ENCODE peak calls at places on chromosomes 3 and 15, in six cellular contexts. One of them, this sample, is unnamed.

GRCh38 chr3:71358243-71358642 is 225.3 kb downstream of the FOXP1 start:
- DNase-seq in fibroblast of gingiva: no peak
- DNase-seq in tibial nerve: no peak
- DNase-seq in lung microvascular endothelial cell: no peak
- DNase-seq in foreskin fibroblast: no peak
- DNase-seq in GM12864: no peak
- DNase-seq in this sample: no peak

GRCh38 chr3:135907422-135908165 is 57.9 kb upstream of the PPP2R3A start:
- DNase-seq in fibroblast of gingiva: no peak
- DNase-seq in GM12864: no peak
- DNase-seq in foreskin fibroblast: no peak
- DNase-seq in lung microvascular endothelial cell: no peak
- DNase-seq in tibial nerve: no peak
- DNase-seq in this sample: no peak

GRCh38 chr15:57149196-57149595 is 227.1 kb upstream of the CGNL1 start:
- DNase-seq in fibroblast of gingiva: peak; percentile 81
- DNase-seq in foreskin fibroblast: no peak
- DNase-seq in tibial nerve: no peak
- DNase-seq in GM12864: no peak
- DNase-seq in lung microvascular endothelial cell: peak; percentile 20
- DNase-seq in this sample: peak; percentile 49

GRCh38 chr3:180640987-180641386 is 38.3 kb downstream of the CCDC39 start:
- DNase-seq in foreskin fibroblast: no peak
- DNase-seq in tibial nerve: no peak
- DNase-seq in fibroblast of gingiva: no peak
- DNase-seq in lung microvascular endothelial cell: no peak
- DNase-seq in GM12864: no peak
- DNase-seq in this sample: no peak

GRCh38 chr15:34799149-34799824 is 3.9 kb upstream of the ACTC1 start:
- DNase-seq in foreskin fibroblast: no peak
- DNase-seq in tibial nerve: no peak
- DNase-seq in lung microvascular endothelial cell: no peak
- DNase-seq in fibroblast of gingiva: peak; percentile 9
- DNase-seq in GM12864: no peak
- DNase-seq in this sample: no peak

GRCh38 chr3:54357307-54357706 is 235.0 kb downstream of the CACNA2D3 start:
- DNase-seq in fibroblast of gingiva: peak; percentile 82
- DNase-seq in foreskin fibroblast: no peak
- DNase-seq in tibial nerve: no peak
- DNase-seq in lung microvascular endothelial cell: no peak
- DNase-seq in GM12864: no peak
- DNase-seq in this sample: no peak

GRCh38 chr15:88645171-88646087 is 6.6 kb downstream of the ISG20 start:
- DNase-seq in fibroblast of gingiva: no peak
- DNase-seq in GM12864: no peak
- DNase-seq in foreskin fibroblast: no peak
- DNase-seq in tibial nerve: no peak
- DNase-seq in lung microvascular endothelial cell: no peak
- DNase-seq in this sample: no peak

GRCh38 chr15:75650908-75651809 is 3.4 kb downstream of the SNX33 start:
- DNase-seq in tibial nerve: no peak
- DNase-seq in fibroblast of gingiva: no peak
- DNase-seq in lung microvascular endothelial cell: peak; percentile 73
- DNase-seq in foreskin fibroblast: peak; percentile 34
- DNase-seq in GM12864: no peak
- DNase-seq in this sample: peak; percentile 63

GRCh38 chr3:86228106-86228505 is 762.8 kb downstream of the VGLL3 start:
- DNase-seq in fibroblast of gingiva: no peak
- DNase-seq in lung microvascular endothelial cell: no peak
- DNase-seq in GM12864: no peak
- DNase-seq in foreskin fibroblast: no peak
- DNase-seq in tibial nerve: no peak
- DNase-seq in this sample: no peak

GRCh38 chr3:55357796-55358195 is 129.3 kb downstream of the WNT5A start:
- DNase-seq in lung microvascular endothelial cell: no peak
- DNase-seq in tibial nerve: no peak
- DNase-seq in foreskin fibroblast: no peak
- DNase-seq in GM12864: no peak
- DNase-seq in fibroblast of gingiva: no peak
- DNase-seq in this sample: no peak

GRCh38 chr15:39786444-39787056 is 3.9 kb upstream of the FSIP1 start:
- DNase-seq in GM12864: no peak
- DNase-seq in lung microvascular endothelial cell: peak; percentile 70
- DNase-seq in foreskin fibroblast: no peak
- DNase-seq in tibial nerve: no peak
- DNase-seq in fibroblast of gingiva: peak; percentile 64
- DNase-seq in this sample: peak; percentile 71

GRCh38 chr3:123920383-123920782 is 36.3 kb upstream of the MYLK start:
- DNase-seq in fibroblast of gingiva: no peak
- DNase-seq in tibial nerve: no peak
- DNase-seq in foreskin fibroblast: no peak
- DNase-seq in lung microvascular endothelial cell: no peak
- DNase-seq in GM12864: no peak
- DNase-seq in this sample: no peak

GRCh38 chr3:133408961-133409360 is 9.1 kb downstream of the BFSP2 start:
- DNase-seq in foreskin fibroblast: no peak
- DNase-seq in tibial nerve: no peak
- DNase-seq in lung microvascular endothelial cell: no peak
- DNase-seq in fibroblast of gingiva: peak; percentile 8
- DNase-seq in GM12864: no peak
- DNase-seq in this sample: no peak

GRCh38 chr3:190533511-190534282 is 19.8 kb downstream of the IL1RAP start:
- DNase-seq in lung microvascular endothelial cell: peak; percentile 77
- DNase-seq in GM12864: no peak
- DNase-seq in fibroblast of gingiva: peak; percentile 95
- DNase-seq in foreskin fibroblast: peak; percentile 41
- DNase-seq in tibial nerve: peak; percentile 33
- DNase-seq in this sample: peak; percentile 56

GRCh38 chr3:27826448-27826847 is 104.3 kb upstream of the EOMES start:
- DNase-seq in GM12864: no peak
- DNase-seq in lung microvascular endothelial cell: no peak
- DNase-seq in fibroblast of gingiva: no peak
- DNase-seq in foreskin fibroblast: no peak
- DNase-seq in tibial nerve: no peak
- DNase-seq in this sample: no peak

GRCh38 chr3:148879256-148879655 is 14.2 kb downstream of the CPA3 start:
- DNase-seq in foreskin fibroblast: no peak
- DNase-seq in tibial nerve: no peak
- DNase-seq in GM12864: no peak
- DNase-seq in fibroblast of gingiva: no peak
- DNase-seq in lung microvascular endothelial cell: peak; percentile 65
- DNase-seq in this sample: peak; percentile 64

GRCh38 chr3:120338517-120338916 is 10.6 kb downstream of the LRRC58 start:
- DNase-seq in foreskin fibroblast: no peak
- DNase-seq in lung microvascular endothelial cell: no peak
- DNase-seq in fibroblast of gingiva: no peak
- DNase-seq in tibial nerve: no peak
- DNase-seq in GM12864: no peak
- DNase-seq in this sample: no peak

GRCh38 chr15:40330368-40330836 is 6.9 kb downstream of the INAFM2 start:
- DNase-seq in tibial nerve: no peak
- DNase-seq in GM12864: no peak
- DNase-seq in lung microvascular endothelial cell: no peak
- DNase-seq in fibroblast of gingiva: peak; percentile 46
- DNase-seq in foreskin fibroblast: no peak
- DNase-seq in this sample: no peak

GRCh38 chr3:123618768-123619484 is 34.1 kb upstream of the HACD2 start:
- DNase-seq in GM12864: no peak
- DNase-seq in foreskin fibroblast: peak; percentile 77
- DNase-seq in fibroblast of gingiva: peak; percentile 88
- DNase-seq in tibial nerve: peak; percentile 60
- DNase-seq in lung microvascular endothelial cell: peak; percentile 57
- DNase-seq in this sample: peak; percentile 48

GRCh38 chr3:27910456-27910855 is 188.3 kb upstream of the EOMES start:
- DNase-seq in tibial nerve: no peak
- DNase-seq in GM12864: no peak
- DNase-seq in fibroblast of gingiva: no peak
- DNase-seq in lung microvascular endothelial cell: no peak
- DNase-seq in foreskin fibroblast: no peak
- DNase-seq in this sample: no peak

GRCh38 chr15:69823223-69823907 is 274.4 kb downstream of the TLE3 start:
- DNase-seq in fibroblast of gingiva: no peak
- DNase-seq in foreskin fibroblast: no peak
- DNase-seq in lung microvascular endothelial cell: peak; percentile 30
- DNase-seq in GM12864: no peak
- DNase-seq in tibial nerve: no peak
- DNase-seq in this sample: peak; percentile 61